ENCODE peak calls at places on chromosomes 7 and 10, in five cellular contexts. H, N, G, L and P are unnamed samples.
A peak's percentile ranks its signal among the peaks of the same experiment; 100 is the strongest.

GRCh38 chr7:25541064-25541463 is 312.8 kb upstream of the NPVF start:
- DNase-seq in N (no peak), H (no peak), L (no peak), G (no peak), P (no peak)

GRCh38 chr10:117609095-117609821 is 66.7 kb downstream of the EMX2 start:
- DNase-seq in G (peak; percentile 50), N (no peak), L (peak; percentile 75), H (peak; percentile 82), P (peak; percentile 76)

GRCh38 chr7:84070770-84071169 is 123.8 kb downstream of the SEMA3A start:
- DNase-seq in N (no peak), G (no peak), H (no peak), L (no peak), P (no peak)

GRCh38 chr10:62437696-62438095 is 63.5 kb downstream of the ZNF365 start:
- DNase-seq in N (no peak), G (peak; percentile 40), L (no peak), H (no peak), P (peak; percentile 14)

GRCh38 chr10:71266147-71266917 is 52.7 kb upstream of the SLC29A3 start:
- DNase-seq in G (no peak), L (peak; percentile 76), N (no peak), H (peak; percentile 81), P (peak; percentile 69)

GRCh38 chr7:81611805-81612204 is 158.0 kb downstream of the HGF start:
- DNase-seq in G (no peak), N (no peak), H (no peak), L (no peak), P (no peak)

GRCh38 chr10:12633776-12634390 is 284.5 kb downstream of the CAMK1D start:
- DNase-seq in H (no peak), N (no peak), L (no peak), G (no peak), P (no peak)

GRCh38 chr10:131646551-131647525 is 254.0 kb upstream of the PPP2R2D start:
- DNase-seq in G (no peak), L (peak; percentile 92), H (peak; percentile 69), N (no peak), P (no peak)

GRCh38 chr7:81383848-81384247 is 386.0 kb downstream of the HGF start:
- DNase-seq in N (no peak), H (no peak), G (no peak), L (no peak), P (no peak)

GRCh38 chr7:121331574-121331973 is 2.8 kb downstream of the WNT16 start:
- DNase-seq in G (no peak), L (no peak), H (no peak), N (no peak), P (no peak)

GRCh38 chr10:117535045-117535751 is 7.3 kb upstream of the EMX2 start:
- DNase-seq in H (no peak), N (peak; percentile 62), L (no peak), G (no peak), P (no peak)

GRCh38 chr10:67306588-67307205 is 380.9 kb downstream of the LRRTM3 start:
- DNase-seq in H (no peak), L (no peak), G (peak; percentile 31), N (no peak), P (no peak)

GRCh38 chr7:75950111-75950681 is 35.2 kb downstream of the POR start:
- DNase-seq in G (no peak), N (no peak), H (no peak), L (no peak), P (no peak)

GRCh38 chr7:55132890-55133551 is 114.2 kb downstream of the EGFR start:
- DNase-seq in L (no peak), H (peak; percentile 65), G (peak; percentile 88), N (no peak), P (no peak)

GRCh38 chr10:44970812-44971395 is 7.7 kb downstream of the DEPP1 start:
- DNase-seq in G (no peak), L (no peak), N (peak; percentile 48), H (no peak), P (no peak)

GRCh38 chr10:110918269-110918632 is 729 bp downstream of the BBIP1 start:
- DNase-seq in G (peak; percentile 89), L (peak; percentile 99), N (peak; percentile 97), H (peak; percentile 97), P (peak; percentile 97)

GRCh38 chr10:93290661-93291354 is 191.3 kb downstream of the MYOF start:
- DNase-seq in N (no peak), L (no peak), G (no peak), H (no peak), P (no peak)

GRCh38 chr7:47337531-47337930 is 244.4 kb downstream of the TNS3 start:
- DNase-seq in L (no peak), N (peak; percentile 12), G (no peak), H (peak; percentile 27), P (no peak)

GRCh38 chr7:80244206-80244956 is 109.8 kb downstream of the GNAI1 start:
- DNase-seq in N (no peak), G (no peak), H (no peak), L (no peak), P (no peak)

GRCh38 chr7:74454059-74454947 is 597 bp downstream of the GTF2IRD1 start:
- DNase-seq in H (no peak), G (no peak), N (no peak), L (no peak), P (peak; percentile 42)

GRCh38 chr10:119602241-119603095 is 5.7 kb upstream of the TIAL1 start:
- DNase-seq in N (no peak), G (peak; percentile 21), L (peak; percentile 33), H (no peak), P (no peak)

GRCh38 chr10:3631709-3632330 is 153.2 kb downstream of the KLF6 start:
- DNase-seq in N (no peak), L (no peak), G (no peak), H (no peak), P (no peak)

GRCh38 chr7:47482013-47482761 is 99.7 kb downstream of the TNS3 start:
- DNase-seq in N (no peak), L (no peak), H (no peak), G (no peak), P (no peak)

GRCh38 chr7:75993689-75994387 is 557 bp downstream of the TMEM120A start:
- DNase-seq in H (peak; percentile 53), L (peak; percentile 79), N (no peak), G (peak; percentile 87), P (peak; percentile 75)

GRCh38 chr7:2399848-2400587 is 3.4 kb upstream of the CHST12 start:
- DNase-seq in L (peak; percentile 75), N (peak; percentile 91), H (peak; percentile 86), G (peak; percentile 44), P (peak; percentile 82)

GRCh38 chr10:11170993-11171416 is 153.3 kb downstream of the CELF2 start:
- DNase-seq in H (no peak), L (no peak), N (no peak), G (no peak), P (no peak)

GRCh38 chr10:43671659-43672555 is 23.2 kb upstream of the ZNF32 start:
- DNase-seq in G (peak; percentile 80), H (peak; percentile 60), L (peak; percentile 59), N (no peak), P (peak; percentile 55)

GRCh38 chr7:28674359-28674782 is 262.1 kb downstream of the CREB5 start:
- DNase-seq in G (no peak), L (no peak), H (no peak), N (no peak), P (no peak)

GRCh38 chr7:16223963-16224707 is 197.2 kb downstream of the CRPPA start:
- DNase-seq in N (no peak), G (no peak), L (no peak), H (no peak), P (no peak)

GRCh38 chr10:103622935-103623574 is 129.6 kb downstream of the NEURL1 start:
- DNase-seq in L (no peak), H (no peak), N (no peak), G (no peak), P (no peak)

GRCh38 chr10:47060356-47060755 is 149.1 kb downstream of the PTPN20 start:
- DNase-seq in H (no peak), G (no peak), L (peak; percentile 27), N (no peak), P (no peak)

GRCh38 chr7:77657427-77658331 is 38.6 kb upstream of the RSBN1L start:
- DNase-seq in L (no peak), N (no peak), H (no peak), G (peak; percentile 32), P (peak; percentile 38)

GRCh38 chr10:75049316-75050285 is 61.9 kb upstream of the SAMD8 start:
- DNase-seq in N (no peak), H (no peak), G (no peak), L (no peak), P (no peak)

GRCh38 chr10:84497978-84498377 is 169.6 kb downstream of the CCSER2 start:
- DNase-seq in G (no peak), N (no peak), H (no peak), L (no peak), P (no peak)
- H3K27ac ChIP-seq in G (no peak overlapping the region), N (no peak overlapping the region), H (no peak overlapping the region), L (no peak overlapping the region), P (no peak overlapping the region)

GRCh38 chr10:69383485-69384089 is 33.1 kb downstream of the TACR2 start:
- DNase-seq in N (no peak), G (no peak), L (no peak), H (no peak), P (no peak)
- TF ChIP-seq CTCF in N (no peak), G (peak; percentile 20), L (no peak), H (no peak), P (no peak)

GRCh38 chr7:20116869-20117268 is 100.3 kb downstream of the MACC1 start:
- DNase-seq in G (no peak), H (no peak), N (no peak), L (no peak), P (no peak)

GRCh38 chr7:20121404-20121803 is 95.8 kb downstream of the MACC1 start:
- DNase-seq in H (no peak), G (no peak), L (no peak), N (no peak), P (no peak)

GRCh38 chr7:20122073-20122472 is 95.1 kb downstream of the MACC1 start:
- DNase-seq in H (no peak), L (no peak), N (no peak), G (no peak), P (no peak)
- H3K4me3 ChIP-seq in H (no peak overlapping the region), L (no peak overlapping the region), N (no peak overlapping the region), G (no peak overlapping the region), P (no peak overlapping the region)

GRCh38 chr10:6250745-6251144 is 48.0 kb downstream of the PFKFB3 start:
- DNase-seq in N (no peak), G (no peak), H (no peak), L (no peak), P (no peak)

GRCh38 chr10:6254200-6254599 is 51.5 kb downstream of the PFKFB3 start:
- DNase-seq in H (no peak), G (no peak), N (no peak), L (no peak), P (no peak)

GRCh38 chr10:6256439-6256838 is 53.7 kb downstream of the PFKFB3 start:
- DNase-seq in G (no peak), H (no peak), N (no peak), L (no peak), P (no peak)

GRCh38 chr10:6259153-6259552 is 56.4 kb downstream of the PFKFB3 start:
- DNase-seq in N (no peak), L (no peak), G (no peak), H (no peak), P (no peak)

DNA sequence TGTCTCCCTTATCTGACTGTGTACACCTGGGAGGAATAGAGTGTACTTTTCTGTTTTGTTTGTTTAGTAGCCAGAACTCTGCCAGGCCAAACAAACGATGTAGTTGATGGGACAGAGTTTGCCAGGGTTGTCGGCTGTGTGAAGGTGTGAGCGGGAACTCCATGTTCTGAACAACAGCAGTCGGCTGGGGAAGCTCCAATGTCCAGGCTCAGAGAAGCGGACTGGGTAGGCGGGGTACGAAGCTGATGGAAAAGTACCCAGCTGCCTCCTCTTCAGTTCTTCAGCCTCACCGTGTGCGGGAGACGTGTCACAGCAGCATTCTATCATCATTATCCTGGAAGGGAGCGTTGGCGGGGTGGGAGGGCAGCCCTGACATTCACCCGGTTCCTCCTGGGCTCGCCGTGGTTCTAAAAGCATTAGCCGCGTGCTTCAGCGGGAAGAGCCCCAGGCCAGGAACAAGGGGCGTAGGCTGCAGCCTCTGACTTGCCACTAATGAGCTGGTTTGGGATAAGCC is 52.9 kb downstream of the PFKFB3 start:
- DNase-seq in G (no peak), H (peak; percentile 84), L (no peak), N (no peak), P (peak; percentile 67)
- H3K27ac ChIP-seq in G (peak overlapping the region; percentile 5), H (peak overlapping the region; percentile 34), L (peak overlapping the region; percentile 51), N (no peak overlapping the region), P (no peak overlapping the region)